ENCODE peak calls at places on chromosomes 1 and 21, in seven cellular contexts. I is tibial artery, B is lower lobe of right lung, M is stomach, S is dorsolateral prefrontal cortex, A is tibial nerve, P is A549. Z is an unnamed sample.

GRCh38 chr1:52002038-52002917 is 11.8 kb upstream of the RAB3B start:
- DNase-seq in M (no peak), I (peak), P (peak), B (no peak), A (peak), S (no peak), Z (no peak)

GRCh38 chr1:88237026-88237425 is 447.0 kb upstream of the PKN2 start:
- DNase-seq in P (no peak), I (no peak), M (no peak), A (no peak), B (no peak), S (no peak), Z (no peak)

GRCh38 chr1:40592107-40592773 is 60.8 kb downstream of the ZNF684 start:
- DNase-seq in B (no peak), P (peak), M (no peak), I (no peak), A (peak), S (no peak), Z (no peak)

GRCh38 chr1:108829498-108829916 is 27.4 kb downstream of the AKNAD1 start:
- DNase-seq in I (no peak), P (no peak), B (no peak), A (no peak), M (no peak), S (no peak), Z (no peak)

GRCh38 chr1:23576338-23577055 is 17.2 kb upstream of the ID3 start:
- DNase-seq in M (no peak), S (no peak), A (no peak), B (no peak), P (no peak), I (no peak), Z (no peak)

GRCh38 chr21:34836103-34836932 is 167.5 kb downstream of the CLIC6 start:
- DNase-seq in I (peak), A (peak), B (peak), S (peak), P (peak), M (peak), Z (peak)

GRCh38 chr1:200306954-200307754 is 102.7 kb downstream of the ZNF281 start:
- DNase-seq in I (no peak), M (no peak), A (peak), B (no peak), S (no peak), P (peak), Z (no peak)

GRCh38 chr1:161439280-161440232 is 65.7 kb upstream of the FCGR2A start:
- DNase-seq in B (peak), M (no peak), P (peak), A (no peak), S (peak), I (no peak), Z (peak)

GRCh38 chr1:120178799-120179419 is 2.6 kb upstream of the SEC22B start:
- DNase-seq in S (no peak), I (no peak), P (no peak), M (no peak), B (no peak), A (no peak), Z (no peak)

GRCh38 chr1:214438530-214438929 is 112.9 kb downstream of the PTPN14 start:
- DNase-seq in B (no peak), I (no peak), P (no peak), M (no peak), A (no peak), S (no peak), Z (no peak)

GRCh38 chr1:8910331-8910730 is 31.8 kb upstream of the ENO1 start:
- DNase-seq in P (peak), A (no peak), I (no peak), S (no peak), B (no peak), M (no peak), Z (no peak)

GRCh38 chr1:231636157-231636556 is 9.6 kb downstream of the DISC1 start:
- DNase-seq in S (no peak), B (no peak), M (no peak), I (no peak), P (peak), A (no peak), Z (no peak)

GRCh38 chr1:203930343-203930742 is 68.9 kb downstream of the SNRPE start:
- DNase-seq in S (no peak), M (no peak), B (no peak), A (no peak), P (no peak), I (no peak), Z (no peak)

GRCh38 chr1:45686081-45687013 is at the start of gene GPBP1L1:
- DNase-seq in P (peak), S (peak), M (peak), B (peak), I (peak), A (peak), Z (peak)

GRCh38 chr1:205144751-205145150 is 23.0 kb upstream of the RBBP5 start:
- DNase-seq in M (no peak), B (no peak), P (no peak), S (no peak), A (no peak), I (no peak), Z (no peak)

GRCh38 chr1:20480261-20481157 is 5.5 kb downstream of the CAMK2N1 start:
- DNase-seq in P (peak), A (no peak), M (no peak), S (peak), I (no peak), B (no peak), Z (no peak)

GRCh38 chr21:38182370-38182985 is 74.3 kb upstream of the KCNJ15 start:
- DNase-seq in S (no peak), B (no peak), P (no peak), M (no peak), A (no peak), I (no peak), Z (no peak)
- H3K27ac ChIP-seq in S (no peak), B (no peak), P (no peak), M (no peak), A (no peak), I (no peak), Z (no peak)

DNA sequence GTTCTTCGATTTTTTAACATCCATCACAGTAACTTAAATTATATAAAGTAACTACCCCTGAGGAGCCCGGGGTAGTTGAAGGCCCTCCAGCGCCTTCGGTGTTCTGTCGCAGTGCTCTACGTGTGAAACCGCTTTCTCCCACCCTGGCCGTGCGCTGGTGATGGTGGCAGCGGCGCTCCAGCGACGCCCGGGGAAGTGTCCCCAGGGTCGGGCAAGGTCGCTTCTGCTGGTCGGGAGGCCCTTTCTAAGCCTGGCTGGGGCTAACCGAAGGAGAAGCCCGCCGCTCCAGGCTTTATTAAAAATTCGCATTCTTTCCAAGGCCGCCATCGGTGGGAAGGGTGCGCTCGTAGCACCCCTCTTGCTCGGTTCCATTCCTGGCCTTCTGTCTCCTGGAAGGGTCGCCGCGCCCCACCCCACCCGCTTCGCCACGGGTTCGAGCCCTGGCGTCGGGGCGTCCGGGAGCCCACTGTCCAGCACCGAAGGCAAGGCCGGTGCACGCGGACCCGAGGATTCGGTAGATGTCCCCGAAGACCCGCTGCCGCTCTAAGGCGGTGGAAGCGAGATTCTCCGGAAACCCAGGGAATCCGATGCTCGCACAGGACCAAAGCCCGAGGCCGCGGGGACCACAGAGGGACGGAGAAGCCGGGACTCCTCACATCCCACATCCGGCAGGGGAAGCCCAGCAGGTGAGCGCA is 807 bp upstream of the RIPPLY3 start:
- DNase-seq in S (no peak), A (no peak), M (no peak), B (no peak), P (no peak), I (no peak), Z (no peak)
- H3K4me3 ChIP-seq in S (no peak), A (peak), M (peak), B (peak), P (no peak), I (no peak), Z (peak)

GRCh38 chr1:236289492-236290131 is 7.9 kb upstream of the ERO1B start:
- DNase-seq in S (no peak), M (no peak), B (no peak), A (no peak), P (no peak), I (no peak), Z (no peak)

GRCh38 chr1:236287757-236288619 is 6.2 kb upstream of the ERO1B start:
- DNase-seq in B (no peak), A (no peak), S (no peak), P (no peak), I (no peak), M (no peak), Z (no peak)

GRCh38 chr1:236288620-236288976 is 6.8 kb upstream of the ERO1B start:
- DNase-seq in M (no peak), S (no peak), A (no peak), B (no peak), I (no peak), P (no peak), Z (no peak)

GRCh38 chr1:236297161-236297560 is 15.4 kb upstream of the ERO1B start:
- DNase-seq in M (no peak), S (no peak), A (no peak), P (no peak), B (no peak), I (no peak), Z (no peak)

DNA sequence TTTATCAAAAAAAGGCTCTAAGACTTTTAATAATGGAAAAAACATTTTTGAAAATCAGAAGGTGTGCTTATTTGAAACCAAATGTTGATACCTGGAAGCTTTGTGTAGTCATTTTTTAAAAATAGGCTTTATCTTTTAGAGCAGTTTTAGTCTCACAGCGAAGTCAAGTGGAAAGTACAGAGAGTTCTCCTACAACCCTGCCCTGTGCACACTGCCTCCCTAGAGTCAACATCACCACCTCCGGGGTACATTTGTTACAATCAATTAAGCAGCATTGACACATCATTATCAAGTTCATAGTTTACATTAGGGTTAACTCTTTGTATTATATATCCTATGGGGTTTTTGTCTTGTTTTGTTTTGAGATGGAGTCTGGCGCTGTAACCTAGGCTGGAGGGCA is 10.7 kb upstream of the ERO1B start:
- DNase-seq in S (no peak), I (no peak), A (no peak), B (no peak), P (no peak), M (peak), Z (no peak)
- H3K27ac ChIP-seq in S (no peak), I (no peak), A (no peak), B (no peak), P (no peak), M (peak), Z (no peak)

GRCh38 chr1:201401700-201402099 is 2.6 kb upstream of the LAD1 start:
- DNase-seq in M (no peak), P (no peak), I (no peak), B (no peak), A (no peak), S (no peak), Z (no peak)

GRCh38 chr1:201400257-201401230 is 1.4 kb upstream of the LAD1 start:
- DNase-seq in P (no peak), I (no peak), M (no peak), B (no peak), S (no peak), A (no peak), Z (no peak)

GRCh38 chr1:201397675-201398074 is 1.4 kb downstream of the LAD1 start:
- DNase-seq in S (no peak), A (no peak), I (no peak), M (peak), B (no peak), P (peak), Z (no peak)

GRCh38 chr1:201399018-201399351 is at the start of gene LAD1:
- DNase-seq in P (no peak), A (no peak), S (no peak), B (no peak), I (no peak), M (no peak), Z (no peak)

DNA sequence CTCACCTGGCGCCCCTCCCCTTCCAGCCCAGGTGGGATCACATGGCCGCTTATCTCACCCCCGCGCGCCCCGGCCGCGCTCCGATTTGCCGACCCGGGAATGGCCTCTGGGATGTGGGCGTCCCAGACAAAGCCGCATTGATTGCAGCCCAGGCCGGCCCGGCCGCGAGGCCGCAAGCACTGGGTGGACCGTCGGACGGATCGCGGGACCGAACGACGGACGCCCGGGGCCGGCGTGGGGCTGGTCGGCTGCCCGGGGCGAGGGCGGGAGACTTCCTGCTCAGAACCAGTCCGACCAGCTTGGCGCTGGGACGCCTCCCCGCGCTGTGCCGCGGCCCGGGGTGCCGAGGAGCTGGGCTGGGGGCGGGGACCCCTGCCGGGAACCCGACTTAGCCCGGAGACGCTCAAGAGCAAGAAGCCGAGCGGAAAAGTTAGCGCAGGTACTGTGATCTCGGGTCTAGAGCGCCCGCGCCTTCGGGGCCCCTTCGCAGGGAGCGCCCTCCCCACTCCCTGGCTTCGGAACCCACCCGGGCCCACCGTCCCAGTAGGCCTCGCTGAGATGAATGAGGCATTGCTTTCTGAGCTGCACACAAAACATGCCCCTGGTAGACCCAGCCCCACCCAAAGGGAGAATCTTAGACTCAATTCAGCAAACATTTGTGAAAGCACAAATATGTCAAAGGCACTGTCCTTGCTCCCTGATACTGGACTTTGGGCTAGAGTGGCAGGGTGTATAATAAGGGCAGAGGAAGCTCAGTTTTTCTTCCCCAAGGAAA is 415 bp upstream of the LAD1 start:
- DNase-seq in A (no peak), I (no peak), M (peak), S (no peak), P (no peak), B (peak), Z (no peak)
- H3K4me3 ChIP-seq in A (peak), I (no peak), M (peak), S (no peak), P (no peak), B (peak), Z (peak)